ENCODE peak calls at places on chromosomes 3 and 15, in five cellular contexts. H is PC-3; R is CD8-positive, alpha-beta T cell; G is mucosa of descending colon; N is body of pancreas. M is an unnamed sample.

GRCh38 chr3:38960042-38960622 is 91.6 kb downstream of the SCN11A start:
- DNase-seq in R (no peak), N (peak; percentile 13), H (no peak), G (no peak), M (no peak)

GRCh38 chr3:99776516-99777209 is 41.0 kb upstream of the CMSS1 start:
- DNase-seq in N (no peak), H (peak; percentile 80), R (no peak), G (no peak), M (no peak)

GRCh38 chr3:3196148-3196861 is 16.8 kb upstream of the CRBN start:
- DNase-seq in G (no peak), N (no peak), H (peak; percentile 49), R (no peak), M (no peak)

GRCh38 chr3:168952551-168952950 is 711.0 kb downstream of the MECOM start:
- DNase-seq in R (no peak), N (no peak), H (peak; percentile 73), G (no peak), M (no peak)

GRCh38 chr3:66407281-66408218 is 93.3 kb downstream of the LRIG1 start:
- DNase-seq in R (peak; percentile 74), G (peak; percentile 74), N (peak; percentile 76), H (peak; percentile 67), M (peak; percentile 82)

GRCh38 chr15:49815937-49816336 is 195.1 kb downstream of the DTWD1 start:
- DNase-seq in R (no peak), N (no peak), H (no peak), G (no peak), M (no peak)

GRCh38 chr3:140341817-140342403 is 336.0 kb upstream of the TRIM42 start:
- DNase-seq in H (no peak), N (no peak), R (no peak), G (no peak), M (no peak)

GRCh38 chr15:56950979-56951378 is 32.5 kb downstream of the TCF12 start:
- DNase-seq in R (no peak), H (no peak), N (no peak), G (no peak), M (no peak)

GRCh38 chr15:20356444-20357138 is 185.0 kb downstream of the GOLGA6L6 start:
- DNase-seq in H (peak; percentile 91), G (peak; percentile 63), R (peak; percentile 88), N (peak; percentile 69), M (peak; percentile 71)

GRCh38 chr15:47384316-47384715 is 333.0 kb upstream of the SEMA6D start:
- DNase-seq in N (no peak), R (no peak), G (no peak), H (peak; percentile 74), M (peak; percentile 5)

GRCh38 chr3:188006726-188007393 is 147.1 kb upstream of the LPP start:
- DNase-seq in H (peak; percentile 61), G (no peak), N (no peak), R (no peak), M (peak; percentile 35)

GRCh38 chr3:112134335-112135124 is 1.5 kb upstream of the GCSAM start:
- DNase-seq in N (no peak), R (peak; percentile 30), H (peak; percentile 40), G (no peak), M (no peak)

GRCh38 chr15:82807920-82808633 is 1.4 kb upstream of the WHAMM start:
- DNase-seq in N (no peak), R (no peak), G (no peak), H (no peak), M (no peak)

DNA sequence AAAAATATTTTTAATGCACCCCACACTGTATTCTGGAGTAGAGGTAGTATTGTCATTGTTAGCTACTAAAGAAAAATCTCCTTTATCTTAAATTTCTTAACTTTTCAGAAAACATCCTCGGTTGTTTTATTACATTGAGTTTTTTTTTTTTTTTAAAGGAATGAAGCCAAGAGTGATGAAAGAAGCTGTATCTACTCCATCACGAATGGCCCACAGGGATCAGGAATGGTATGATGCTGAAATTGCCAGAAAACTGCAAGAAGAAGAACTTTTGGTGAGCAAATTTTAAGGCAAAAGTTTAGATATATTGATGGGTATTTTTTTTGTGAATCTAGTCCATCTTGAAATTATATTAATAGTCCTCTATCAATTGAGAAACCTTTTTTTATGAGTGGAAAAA is 49.7 kb upstream of the UTS2B start:
- DNase-seq in N (no peak), H (no peak), G (no peak), R (no peak), M (no peak)
- H3K36me3 ChIP-seq in N (peaks cover 12% of the 10 kb centered on the region), H (peaks cover 23% of the 10 kb centered on the region), G (no peaks in the 10 kb centered on the region), R (no peaks in the 10 kb centered on the region), M (peaks cover 48% of the 10 kb centered on the region)

GRCh38 chr3:79724206-79724605 is 43.6 kb downstream of the ROBO1 start:
- DNase-seq in G (no peak), H (peak; percentile 37), N (no peak), R (no peak), M (no peak)
- TF ChIP-seq CTCF in G (no peak), H (peak; percentile 65), N (no peak), R (no peak), M (no peak)

GRCh38 chr3:69751118-69751517 is 11.9 kb downstream of the MITF start:
- DNase-seq in G (no peak), N (no peak), H (no peak), R (no peak), M (no peak)

GRCh38 chr3:69753179-69753775 is 14.0 kb downstream of the MITF start:
- DNase-seq in H (no peak), N (no peak), R (no peak), G (no peak), M (no peak)

DNA sequence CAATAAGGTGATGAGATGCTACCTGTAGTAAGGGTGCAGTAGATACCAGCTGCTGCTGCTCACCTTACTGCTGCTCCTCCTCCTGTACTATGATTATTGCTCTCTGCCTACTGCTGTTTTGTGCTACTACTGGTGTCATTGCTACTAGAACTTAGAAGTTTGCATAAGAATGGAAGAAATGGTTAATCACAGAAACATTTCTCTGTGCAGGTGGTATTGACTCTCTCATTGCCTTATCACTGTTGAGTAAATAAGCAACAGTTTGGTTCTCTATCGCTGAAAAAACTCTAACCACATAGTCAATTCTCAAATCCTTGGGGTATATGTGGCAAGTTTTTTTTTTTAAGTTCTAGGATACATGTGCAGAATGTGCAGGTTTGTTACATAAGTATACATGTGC is 16.5 kb downstream of the MITF start:
- DNase-seq in N (no peak), H (no peak), R (no peak), G (no peak), M (no peak)
- H3K4me3 ChIP-seq in N (no peak overlapping the region), H (no peak overlapping the region), R (no peak overlapping the region), G (no peak overlapping the region), M (no peak overlapping the region)

GRCh38 chr3:172379372-172379771 is 68.9 kb downstream of the GHSR start:
- DNase-seq in G (no peak), H (peak; percentile 43), R (no peak), N (no peak), M (no peak)
- H3K36me3 ChIP-seq in G (peaks cover 21% of the 10 kb centered on the region), H (peaks cover 23% of the 10 kb centered on the region), R (peaks cover 16% of the 10 kb centered on the region), N (peaks cover 27% of the 10 kb centered on the region), M (no peaks in the 10 kb centered on the region)

DNA sequence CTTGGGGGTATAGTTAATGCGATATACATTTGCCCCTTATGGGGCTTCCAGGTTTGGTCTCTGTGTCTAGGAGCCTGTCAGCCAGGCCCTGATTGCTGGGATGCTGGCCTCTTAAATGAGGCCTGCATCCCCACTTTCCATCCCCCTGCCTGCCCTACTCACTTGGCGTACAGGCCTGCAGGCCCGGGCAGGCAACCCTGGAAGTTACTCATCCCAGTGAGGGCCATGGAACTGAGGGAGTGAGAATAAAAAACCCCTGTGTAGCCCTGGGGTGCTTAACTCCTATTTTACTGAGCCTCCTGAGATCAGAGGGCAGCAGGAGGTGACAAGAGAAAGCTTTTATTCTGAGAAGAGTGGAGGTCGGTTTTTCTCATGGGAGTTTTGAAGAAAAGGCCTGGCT is 2.0 kb downstream of the DISP2 start:
- DNase-seq in G (no peak), R (no peak), N (no peak), H (no peak), M (no peak)
- TF ChIP-seq CTCF in G (no peak), R (no peak), N (no peak), H (no peak), M (no peak)